ENCODE peak calls at places on chromosomes 4 and X, in five cellular contexts. H is CD8-positive, alpha-beta T cell; Q is thoracic aorta; I is uterus; P is IMR-90. A is an unnamed sample.

GRCh38 chr4:123524958-123525628 is 128.5 kb downstream of the SPRY1 start:
- DNase-seq in H (no peak), Q (no peak), I (no peak), P (peak), A (no peak)

GRCh38 chr4:74449571-74450297 is 4.8 kb downstream of the AREG start:
- DNase-seq in H (no peak), Q (no peak), I (no peak), P (peak), A (no peak)

GRCh38 chrX:8323356-8323755 is 141.3 kb upstream of the VCX3B start:
- DNase-seq in H (no peak), Q (no peak), I (no peak), P (no peak), A (no peak)

GRCh38 chr4:176400816-176401461 is 81.2 kb downstream of the SPCS3 start:
- DNase-seq in H (no peak), Q (no peak), I (no peak), P (peak), A (no peak)

GRCh38 chr4:140150636-140150885 is 3.4 kb downstream of the MAML3 start:
- DNase-seq in H (no peak), Q (no peak), I (peak), P (no peak), A (no peak)

GRCh38 chr4:148053298-148054003 is 321.6 kb downstream of the ARHGAP10 start:
- DNase-seq in H (no peak), Q (no peak), I (no peak), P (peak), A (no peak)

GRCh38 chr4:151025759-151026158 is 10.7 kb upstream of the LRBA start:
- DNase-seq in H (no peak), Q (no peak), I (no peak), P (no peak), A (no peak)

GRCh38 chr4:125780159-125780558 is 465.4 kb downstream of the FAT4 start:
- DNase-seq in H (no peak), Q (no peak), I (no peak), P (peak), A (no peak)

GRCh38 chr4:102832105-102832504 is 4.8 kb upstream of the UBE2D3 start:
- DNase-seq in H (no peak), Q (no peak), I (no peak), P (no peak), A (no peak)

GRCh38 chr4:42397256-42397634 is at the start of gene SHISA3:
- DNase-seq in H (no peak), Q (no peak), I (no peak), P (no peak), A (no peak)

GRCh38 chr4:5888706-5889696 is 3.9 kb downstream of the CRMP1 start:
- DNase-seq in H (no peak), Q (no peak), I (no peak), P (no peak), A (peak)

GRCh38 chr4:19686456-19686855 is 565.2 kb upstream of the SLIT2 start:
- DNase-seq in H (no peak), Q (no peak), I (no peak), P (no peak), A (no peak)

DNA sequence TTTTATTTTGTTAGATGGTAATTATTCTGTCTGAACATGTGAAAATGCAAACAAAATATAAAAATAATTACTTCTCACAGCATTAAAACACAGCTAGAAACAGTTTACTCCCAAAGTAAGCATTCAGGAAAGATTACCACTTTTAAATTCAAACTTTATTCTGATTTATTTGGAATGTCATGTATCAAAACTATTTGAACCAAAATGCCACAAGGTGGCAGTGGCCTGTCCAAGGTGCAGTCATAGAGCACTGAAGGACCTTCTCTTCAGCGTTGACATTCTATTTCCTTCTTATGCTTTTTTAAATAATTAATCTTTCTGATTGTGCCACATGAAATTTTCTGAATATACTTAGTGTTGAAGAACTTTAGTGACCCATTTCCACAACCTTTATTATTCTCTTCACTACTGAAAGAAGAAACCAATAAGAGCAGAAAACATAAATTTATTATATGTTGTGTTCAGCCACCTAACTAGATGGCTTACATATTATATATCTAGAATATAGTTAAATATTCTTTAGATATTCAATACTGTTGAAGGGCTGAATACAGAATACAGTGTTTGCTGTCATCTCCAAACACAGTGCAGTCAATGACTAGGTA is 283.6 kb downstream of the CFAP299 start:
- DNase-seq in H (no peak), Q (no peak), I (no peak), P (no peak), A (no peak)
- TF ChIP-seq CTCF in H (no peak), Q (no peak), I (no peak), P (no peak), A (no peak)

GRCh38 chrX:97314348-97314747 is 430.6 kb downstream of the RPA4 start:
- DNase-seq in H (no peak), Q (no peak), I (no peak), P (no peak), A (no peak)

GRCh38 chrX:97320305-97320704 is 436.6 kb downstream of the RPA4 start:
- DNase-seq in H (no peak), Q (no peak), I (no peak), P (no peak), A (no peak)

GRCh38 chrX:97310373-97310772 is 426.7 kb downstream of the RPA4 start:
- DNase-seq in H (no peak), Q (no peak), I (no peak), P (peak), A (no peak)

GRCh38 chrX:97311066-97311778 is 427.5 kb downstream of the RPA4 start:
- DNase-seq in H (no peak), Q (no peak), I (no peak), P (no peak), A (no peak)

GRCh38 chrX:97315939-97316338 is 432.2 kb downstream of the RPA4 start:
- DNase-seq in H (no peak), Q (no peak), I (no peak), P (no peak), A (no peak)
- TF ChIP-seq CTCF in H (no peak), Q (no peak), I (no peak), P (no peak), A (no peak)

GRCh38 chr4:113781439-113782040 is 20.0 kb upstream of the CAMK2D start:
- DNase-seq in H (no peak), Q (no peak), I (no peak), P (peak), A (peak)
- TF ChIP-seq CTCF in H (peak), Q (peak), I (peak), P (peak), A (peak)

DNA sequence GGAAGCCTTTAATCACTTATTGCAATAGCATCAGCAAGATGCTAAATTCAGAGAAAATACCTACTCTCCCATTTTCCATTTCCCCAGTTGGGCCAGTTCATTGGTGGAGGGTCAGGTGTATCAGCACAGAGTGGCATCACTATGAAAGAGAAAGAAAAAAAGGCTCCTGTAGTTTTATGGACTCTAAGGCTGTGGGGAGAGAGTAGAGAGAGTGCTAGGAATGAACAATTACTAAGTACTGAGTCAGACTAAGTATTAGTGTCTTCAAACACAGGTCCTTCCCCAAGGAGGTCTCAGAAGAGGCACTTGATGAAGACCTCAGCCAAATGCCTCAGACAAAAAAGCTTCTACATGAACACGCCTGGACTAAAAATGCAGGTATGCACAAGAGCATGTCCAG is 1061.9 kb downstream of the FSTL5 start:
- DNase-seq in H (no peak), Q (no peak), I (no peak), P (no peak), A (no peak)
- TF ChIP-seq CTCF in H (no peak), Q (no peak), I (no peak), P (no peak), A (no peak)